ENCODE peak calls at places on chromosome 4, in four cellular contexts. One of them, this sample, is unnamed. For H3K27me3 and H3K36me3, the result is how much of the 10 kb centered on the place peaks cover.

GRCh38 chr4:27442146-27442545 is 581.5 kb downstream of the STIM2 start:
- DNase-seq in MG63: no peak
- DNase-seq in neural progenitor cell: no peak
- DNase-seq in right lobe of liver: no peak
- DNase-seq in this sample: no peak

GRCh38 chr4:180009316-180009715 is 2233.9 kb upstream of the TENM3 start:
- DNase-seq in right lobe of liver: no peak
- DNase-seq in MG63: no peak
- DNase-seq in neural progenitor cell: no peak
- DNase-seq in this sample: no peak

GRCh38 chr4:4574792-4575191 is 32.9 kb upstream of the STX18 start:
- DNase-seq in right lobe of liver: no peak
- DNase-seq in neural progenitor cell: peak
- DNase-seq in MG63: peak
- DNase-seq in this sample: peak

GRCh38 chr4:25347473-25347872 is 29.6 kb upstream of the ANAPC4 start:
- DNase-seq in neural progenitor cell: no peak
- DNase-seq in MG63: no peak
- DNase-seq in right lobe of liver: no peak
- DNase-seq in this sample: no peak

GRCh38 chr4:26490111-26490979 is at the start of gene CCKAR:
- DNase-seq in MG63: no peak
- DNase-seq in right lobe of liver: no peak
- DNase-seq in neural progenitor cell: peak
- DNase-seq in this sample: no peak

GRCh38 chr4:38785901-38786402 is 3.2 kb upstream of the TLR10 start:
- DNase-seq in neural progenitor cell: no peak
- DNase-seq in right lobe of liver: no peak
- DNase-seq in MG63: no peak
- DNase-seq in this sample: no peak

GRCh38 chr4:89226665-89227572 is 80.7 kb downstream of the GPRIN3 start:
- DNase-seq in neural progenitor cell: peak
- DNase-seq in right lobe of liver: peak
- DNase-seq in MG63: peak
- DNase-seq in this sample: peak

GRCh38 chr4:38049545-38050170 is 89.5 kb downstream of the PTTG2 start:
- DNase-seq in MG63: no peak
- DNase-seq in neural progenitor cell: no peak
- DNase-seq in right lobe of liver: no peak
- DNase-seq in this sample: no peak

GRCh38 chr4:119315036-119315435 is 6.9 kb downstream of the FABP2 start:
- DNase-seq in MG63: no peak
- DNase-seq in right lobe of liver: no peak
- DNase-seq in neural progenitor cell: no peak
- DNase-seq in this sample: no peak

GRCh38 chr4:67531349-67531748 is 14.0 kb downstream of the CENPC start:
- DNase-seq in MG63: no peak
- DNase-seq in neural progenitor cell: no peak
- DNase-seq in right lobe of liver: no peak
- DNase-seq in this sample: no peak

GRCh38 chr4:147933316-147933715 is 201.4 kb downstream of the ARHGAP10 start:
- DNase-seq in right lobe of liver: no peak
- DNase-seq in neural progenitor cell: peak
- DNase-seq in MG63: peak
- DNase-seq in this sample: no peak

GRCh38 chr4:92172203-92172602 is 131.6 kb upstream of the GRID2 start:
- DNase-seq in MG63: no peak
- DNase-seq in right lobe of liver: no peak
- DNase-seq in neural progenitor cell: no peak
- DNase-seq in this sample: no peak

GRCh38 chr4:124265701-124266100 is 446.8 kb downstream of the ANKRD50 start:
- DNase-seq in right lobe of liver: no peak
- DNase-seq in neural progenitor cell: no peak
- DNase-seq in MG63: no peak
- DNase-seq in this sample: no peak

GRCh38 chr4:7826176-7826908 is 113.3 kb downstream of the AFAP1 start:
- DNase-seq in right lobe of liver: no peak
- DNase-seq in neural progenitor cell: no peak
- DNase-seq in MG63: no peak
- DNase-seq in this sample: no peak

GRCh38 chr4:140730108-140730507 is 26.1 kb downstream of the TBC1D9 start:
- DNase-seq in neural progenitor cell: no peak
- DNase-seq in MG63: no peak
- DNase-seq in right lobe of liver: no peak
- DNase-seq in this sample: no peak

GRCh38 chr4:78267790-78268189 is 210.7 kb downstream of the FRAS1 start:
- DNase-seq in neural progenitor cell: no peak
- DNase-seq in right lobe of liver: no peak
- DNase-seq in MG63: no peak
- DNase-seq in this sample: no peak

GRCh38 chr4:184317234-184317918 is 99.7 kb upstream of the ENPP6 start:
- DNase-seq in neural progenitor cell: no peak
- DNase-seq in right lobe of liver: peak
- DNase-seq in MG63: no peak
- DNase-seq in this sample: no peak

GRCh38 chr4:133143775-133144430 is 5.2 kb upstream of the PCDH10 start:
- DNase-seq in right lobe of liver: no peak
- DNase-seq in MG63: no peak
- DNase-seq in neural progenitor cell: no peak
- DNase-seq in this sample: no peak
- H3K27me3 ChIP-seq in right lobe of liver: under half
- H3K27me3 ChIP-seq in MG63: under half
- H3K27me3 ChIP-seq in neural progenitor cell: under half
- H3K27me3 ChIP-seq in this sample: under half

GRCh38 chr4:19381068-19381467 is 870.6 kb upstream of the SLIT2 start:
- DNase-seq in neural progenitor cell: no peak
- DNase-seq in right lobe of liver: no peak
- DNase-seq in MG63: no peak
- DNase-seq in this sample: no peak
- H3K36me3 ChIP-seq in neural progenitor cell: under half
- H3K36me3 ChIP-seq in right lobe of liver: under half
- H3K36me3 ChIP-seq in MG63: under half
- H3K36me3 ChIP-seq in this sample: under half

DNA sequence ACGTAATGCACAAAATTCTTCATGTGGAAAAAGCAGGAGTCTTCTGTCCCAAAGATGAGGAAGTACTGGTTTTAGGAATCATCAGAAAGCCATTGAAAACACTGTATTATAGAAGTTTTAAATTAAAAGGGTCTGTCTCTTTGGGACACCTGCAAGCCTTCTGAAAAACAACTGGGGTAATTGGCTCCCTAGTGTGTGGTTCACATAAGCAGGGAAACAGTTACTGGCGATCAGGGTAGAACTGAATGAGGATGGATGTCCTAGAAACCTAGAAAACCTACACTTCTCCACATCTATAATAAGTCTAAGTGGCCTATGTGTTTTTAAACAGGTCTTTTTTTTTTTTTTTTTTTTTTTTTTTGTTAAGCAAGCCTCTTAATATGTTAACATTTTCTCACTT is 945.5 kb upstream of the PCDH10 start:
- DNase-seq in right lobe of liver: no peak
- DNase-seq in neural progenitor cell: peak
- DNase-seq in MG63: no peak
- DNase-seq in this sample: no peak
- H3K4me3 ChIP-seq in right lobe of liver: no peak
- H3K4me3 ChIP-seq in neural progenitor cell: peak
- H3K4me3 ChIP-seq in MG63: no peak
- H3K4me3 ChIP-seq in this sample: no peak

GRCh38 chr4:1462768-1463075 is 56.5 kb upstream of the NKX1-1 start:
- DNase-seq in neural progenitor cell: no peak
- DNase-seq in right lobe of liver: peak
- DNase-seq in MG63: no peak
- DNase-seq in this sample: no peak

GRCh38 chr4:1464581-1465171 is 58.4 kb upstream of the NKX1-1 start:
- DNase-seq in right lobe of liver: no peak
- DNase-seq in neural progenitor cell: no peak
- DNase-seq in MG63: no peak
- DNase-seq in this sample: no peak

GRCh38 chr4:1462009-1462767 is 55.9 kb upstream of the NKX1-1 start:
- DNase-seq in right lobe of liver: no peak
- DNase-seq in MG63: no peak
- DNase-seq in neural progenitor cell: no peak
- DNase-seq in this sample: no peak

GRCh38 chr4:1463927-1464540 is 57.8 kb upstream of the NKX1-1 start:
- DNase-seq in MG63: no peak
- DNase-seq in neural progenitor cell: no peak
- DNase-seq in right lobe of liver: no peak
- DNase-seq in this sample: no peak

GRCh38 chr4:1463088-1463926 is 57.1 kb upstream of the NKX1-1 start:
- DNase-seq in neural progenitor cell: no peak
- DNase-seq in MG63: no peak
- DNase-seq in right lobe of liver: no peak
- DNase-seq in this sample: peak
- H3K27me3 ChIP-seq in neural progenitor cell: under half
- H3K27me3 ChIP-seq in MG63: under half
- H3K27me3 ChIP-seq in right lobe of liver: under half
- H3K27me3 ChIP-seq in this sample: half or more

GRCh38 chr4:1843852-1844251 is 12.1 kb downstream of the LETM1 start:
- DNase-seq in right lobe of liver: no peak
- DNase-seq in MG63: no peak
- DNase-seq in neural progenitor cell: no peak
- DNase-seq in this sample: no peak
- H3K36me3 ChIP-seq in right lobe of liver: under half
- H3K36me3 ChIP-seq in MG63: under half
- H3K36me3 ChIP-seq in neural progenitor cell: under half
- H3K36me3 ChIP-seq in this sample: under half